ENCODE peak calls at places on chromosomes 6 and 20, in five cellular contexts. L is K562, O is HepG2, A is HCT116, M is GM12878. I is an unnamed sample.

GRCh38 chr6:17101422-17102257 is at the start of gene STMND1:
- DNase-seq in L (no peak), O (no peak), A (no peak), M (no peak), I (peak; percentile 47)

GRCh38 chr6:34602318-34603111 is 46.4 kb upstream of the SPDEF start:
- DNase-seq in L (no peak), O (peak; percentile 82), A (no peak), M (no peak), I (no peak)

GRCh38 chr6:63565058-63565726 is 7.1 kb upstream of the LOC128125822 start:
- DNase-seq in L (no peak), O (peak; percentile 98), A (no peak), M (no peak), I (no peak)

GRCh38 chr20:63943007-63943807 is 13.0 kb downstream of the UCKL1 start:
- DNase-seq in L (no peak), O (no peak), A (no peak), M (no peak), I (no peak)

GRCh38 chr6:157895585-157895984 is 72.5 kb downstream of the SNX9 start:
- DNase-seq in L (no peak), O (no peak), A (no peak), M (no peak), I (no peak)

GRCh38 chr6:16754864-16755263 is 6.4 kb downstream of the ATXN1 start:
- DNase-seq in L (no peak), O (peak; percentile 91), A (no peak), M (no peak), I (no peak)

GRCh38 chr6:97947841-97948240 is 664.8 kb upstream of the MMS22L start:
- DNase-seq in L (no peak), O (peak; percentile 1), A (peak; percentile 82), M (no peak), I (peak; percentile 7)

GRCh38 chr6:112044196-112044595 is 9.7 kb upstream of the CCN6 start:
- DNase-seq in L (no peak), O (no peak), A (no peak), M (no peak), I (no peak)

GRCh38 chr6:158566207-158566818 is 6.4 kb downstream of the TMEM181 start:
- DNase-seq in L (no peak), O (no peak), A (no peak), M (no peak), I (no peak)

GRCh38 chr20:17721802-17722486 is 22.2 kb downstream of the BANF2 start:
- DNase-seq in L (peak; percentile 29), O (peak; percentile 99), A (peak; percentile 8), M (no peak), I (no peak)

GRCh38 chr6:111722220-111722731 is 116.6 kb upstream of the TRAF3IP2 start:
- DNase-seq in L (no peak), O (no peak), A (no peak), M (no peak), I (no peak)

GRCh38 chr20:6588296-6588695 is 179.2 kb upstream of the BMP2 start:
- DNase-seq in L (no peak), O (no peak), A (no peak), M (no peak), I (no peak)

GRCh38 chr6:46788791-46789190 is 4.4 kb upstream of the MEP1A start:
- DNase-seq in L (no peak), O (no peak), A (no peak), M (no peak), I (no peak)

GRCh38 chr20:33670715-33671499 is 3.3 kb downstream of the NECAB3 start:
- DNase-seq in L (no peak), O (no peak), A (no peak), M (no peak), I (no peak)

GRCh38 chr6:16436550-16436949 is 198.2 kb downstream of the GMPR start:
- DNase-seq in L (no peak), O (no peak), A (no peak), M (no peak), I (no peak)

GRCh38 chr6:158638393-158638792 is 6.2 kb downstream of the DYNLT1 start:
- DNase-seq in L (no peak), O (no peak), A (no peak), M (no peak), I (no peak)

GRCh38 chr6:3455490-3456394 is 1.1 kb downstream of the SLC22A23 start:
- DNase-seq in L (peak; percentile 56), O (peak; percentile 38), A (no peak), M (no peak), I (peak; percentile 53)

GRCh38 chr6:100592929-100593328 is 128.2 kb upstream of the SIM1 start:
- DNase-seq in L (no peak), O (no peak), A (no peak), M (no peak), I (no peak)

GRCh38 chr6:136983692-136984091 is 61.1 kb downstream of the IL20RA start:
- DNase-seq in L (no peak), O (no peak), A (no peak), M (no peak), I (no peak)

GRCh38 chr6:111872521-111873177 is 603 bp downstream of the FYN start:
- DNase-seq in L (peak; percentile 53), O (no peak), A (no peak), M (no peak), I (peak; percentile 70)

GRCh38 chr6:71513036-71513435 is 224.4 kb downstream of the OGFRL1 start:
- DNase-seq in L (no peak), O (no peak), A (no peak), M (no peak), I (no peak)

GRCh38 chr6:170462366-170463020 is 90.6 kb downstream of the PSMB1 start:
- DNase-seq in L (no peak), O (no peak), A (no peak), M (no peak), I (no peak)

GRCh38 chr6:104537185-104537584 is 322.5 kb downstream of the HACE1 start:
- DNase-seq in L (no peak), O (no peak), A (no peak), M (no peak), I (no peak)

GRCh38 chr6:138535728-138536454 is 36.6 kb upstream of the NHSL1 start:
- DNase-seq in L (no peak), O (peak; percentile 65), A (no peak), M (no peak), I (no peak)

GRCh38 chr6:89693207-89693606 is 54.7 kb upstream of the LYRM2 start:
- DNase-seq in L (no peak), O (no peak), A (no peak), M (no peak), I (no peak)

DNA sequence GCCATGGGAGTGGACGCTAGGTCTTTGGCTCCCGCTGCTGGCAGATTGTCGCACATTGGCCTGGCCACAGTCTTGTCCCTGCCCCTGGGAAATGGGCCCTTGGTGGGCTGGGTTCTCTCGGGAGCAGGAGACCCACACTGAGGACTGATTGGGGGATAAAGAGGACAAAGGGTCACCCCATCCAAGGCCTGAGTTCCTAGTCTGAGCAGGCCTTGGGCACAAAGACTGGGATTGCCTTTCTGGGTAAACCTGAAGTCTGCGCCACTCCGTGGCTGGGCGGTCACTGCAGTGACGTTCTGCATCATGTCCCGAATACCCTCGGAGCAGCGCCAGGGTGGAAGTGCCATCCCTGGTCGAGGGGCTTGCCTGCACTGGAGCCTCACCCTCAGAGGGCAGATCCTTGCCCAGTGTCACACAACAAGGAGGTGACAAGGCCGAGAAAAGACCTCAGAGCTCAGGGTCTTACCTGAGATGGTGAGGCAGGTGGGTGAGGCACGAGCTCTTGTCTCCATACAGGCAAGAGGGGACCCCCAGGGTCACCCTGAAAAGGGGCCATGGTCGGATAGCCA is 36.1 kb upstream of the ZBP1 start:
- DNase-seq in L (no peak), O (no peak), A (no peak), M (no peak), I (peak; percentile 11)
- TF ChIP-seq ZBTB33 in L (no peak), O (no peak), A (no peak), M (no peak), I (no peak)

DNA sequence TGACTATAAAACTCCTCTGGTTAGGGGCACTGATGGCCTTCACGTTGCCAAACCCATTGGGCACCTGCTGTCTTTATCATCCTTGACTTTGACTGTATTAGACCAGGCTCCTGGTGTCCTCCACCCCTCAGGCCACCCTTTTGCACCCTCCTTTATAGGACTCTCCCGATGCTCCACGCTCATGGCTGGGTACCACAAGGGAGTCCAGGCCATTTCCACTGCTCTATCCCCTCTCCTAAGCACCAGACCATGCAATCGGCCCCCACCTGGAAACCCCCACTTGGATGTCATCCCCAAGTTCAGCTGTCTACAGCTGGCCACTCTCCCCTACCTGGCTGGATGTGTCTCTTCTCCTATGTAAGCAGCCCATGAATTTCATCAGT is 115.2 kb downstream of the TOX2 start:
- DNase-seq in L (no peak), O (no peak), A (no peak), M (no peak), I (no peak)
- H3K9ac ChIP-seq in L (no peak overlapping the region), O (no peak overlapping the region), A (no peak overlapping the region), M (no peak overlapping the region), I (no peak overlapping the region)

DNA sequence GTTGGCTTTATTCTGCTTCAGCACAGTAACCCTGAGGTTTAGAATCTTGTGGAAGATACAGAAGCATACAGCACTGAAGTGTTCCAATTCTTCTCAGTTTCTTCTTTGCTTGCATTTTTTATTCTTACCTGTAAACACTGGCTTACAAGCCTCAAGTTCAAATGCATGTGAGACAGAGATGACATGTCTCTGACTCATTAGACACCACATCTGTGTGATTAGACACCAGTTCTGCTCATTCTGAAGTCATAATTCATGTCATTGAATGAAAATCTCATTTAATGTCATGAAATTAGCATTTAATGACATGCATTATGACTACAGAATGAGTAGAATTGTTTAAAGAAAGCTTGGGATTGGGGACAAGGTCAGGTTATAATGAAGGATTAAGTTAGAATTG is 5.8 kb downstream of the GZF1 start:
- DNase-seq in L (no peak), O (no peak), A (no peak), M (no peak), I (no peak)
- TF ChIP-seq ZBTB33 in L (no peak), O (no peak), A (no peak), M (no peak), I (no peak)

DNA sequence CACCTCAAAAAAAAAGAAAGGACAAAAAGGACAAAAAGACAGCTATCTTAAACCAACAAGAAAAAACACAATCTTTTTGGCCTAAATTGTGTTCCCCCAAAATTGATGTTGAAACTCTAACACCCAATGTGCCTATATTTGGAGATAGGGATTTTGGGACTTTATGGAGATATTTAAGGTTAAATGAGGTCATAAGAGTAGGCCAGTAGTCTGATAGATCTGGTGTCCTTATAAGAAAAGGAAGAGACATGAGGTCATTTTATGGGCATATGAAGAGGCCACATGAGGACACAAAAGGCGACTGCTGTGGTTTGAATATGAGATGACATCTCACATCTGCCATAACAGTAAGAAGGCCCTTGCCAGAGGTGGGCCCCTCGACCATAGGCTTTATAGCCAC is 49.5 kb downstream of the TRIM38 start:
- DNase-seq in L (no peak), O (no peak), A (no peak), M (no peak), I (no peak)
- H3K9ac ChIP-seq in L (no peak overlapping the region), O (no peak overlapping the region), A (no peak overlapping the region), M (no peak overlapping the region), I (no peak overlapping the region)

GRCh38 chr6:162468326-162468725 is 259.2 kb downstream of the PRKN start:
- DNase-seq in L (no peak), O (no peak), A (no peak), M (no peak), I (no peak)
- TF ChIP-seq ZBTB33 in L (no peak), O (no peak), A (no peak), M (no peak), I (no peak)

GRCh38 chr6:41723178-41723935 is 12.1 kb downstream of the TFEB start:
- DNase-seq in L (peak; percentile 48), O (peak; percentile 77), A (no peak), M (no peak), I (no peak)
- H3K9ac ChIP-seq in L (no peak overlapping the region), O (peak overlapping the region; percentile 6), A (no peak overlapping the region), M (peak overlapping the region; percentile 91), I (no peak overlapping the region)

I was measured in SK-N-SH.